ENCODE peak calls at places on chromosomes 12 and 14, in nine cellular contexts. One of them, this sample, is unnamed.
A peak's percentile ranks its signal among the peaks of the same experiment; 100 is the strongest.

GRCh38 chr14:78316058-78316457 is 145.9 kb downstream of the NRXN3 start:
- DNase-seq in right lobe of liver: no peak
- DNase-seq in myocyte: no peak
- DNase-seq in AML-193: no peak
- DNase-seq in stimulated activated CD8-positive, alpha-beta memory T cell treated with anti-CD3 and anti-CD28 coated beads, Interleukin-2, amount 100 ng/mL, for 48 hours: no peak
- DNase-seq in immature natural killer cell: no peak
- DNase-seq in RCC 7860: no peak
- DNase-seq in sciatic nerve: no peak
- DNase-seq in hippocampal formation: no peak
- DNase-seq in this sample: no peak

GRCh38 chr12:94134226-94134795 is 14.1 kb upstream of the PLXNC1 start:
- DNase-seq in hippocampal formation: no peak
- DNase-seq in stimulated activated CD8-positive, alpha-beta memory T cell treated with anti-CD3 and anti-CD28 coated beads, Interleukin-2, amount 100 ng/mL, for 48 hours: no peak
- DNase-seq in AML-193: peak; percentile 63
- DNase-seq in RCC 7860: peak; percentile 24
- DNase-seq in myocyte: peak; percentile 63
- DNase-seq in right lobe of liver: no peak
- DNase-seq in sciatic nerve: no peak
- DNase-seq in immature natural killer cell: peak; percentile 50
- DNase-seq in this sample: no peak

GRCh38 chr12:128801879-128802391 is 21.8 kb downstream of the SLC15A4 start:
- DNase-seq in stimulated activated CD8-positive, alpha-beta memory T cell treated with anti-CD3 and anti-CD28 coated beads, Interleukin-2, amount 100 ng/mL, for 48 hours: no peak
- DNase-seq in RCC 7860: peak; percentile 24
- DNase-seq in sciatic nerve: no peak
- DNase-seq in right lobe of liver: no peak
- DNase-seq in AML-193: no peak
- DNase-seq in immature natural killer cell: no peak
- DNase-seq in hippocampal formation: no peak
- DNase-seq in myocyte: peak; percentile 88
- DNase-seq in this sample: no peak

GRCh38 chr12:130142736-130143135 is 19.5 kb upstream of the FZD10 start:
- DNase-seq in stimulated activated CD8-positive, alpha-beta memory T cell treated with anti-CD3 and anti-CD28 coated beads, Interleukin-2, amount 100 ng/mL, for 48 hours: no peak
- DNase-seq in AML-193: no peak
- DNase-seq in RCC 7860: no peak
- DNase-seq in myocyte: no peak
- DNase-seq in sciatic nerve: no peak
- DNase-seq in immature natural killer cell: no peak
- DNase-seq in hippocampal formation: no peak
- DNase-seq in right lobe of liver: no peak
- DNase-seq in this sample: no peak

GRCh38 chr14:99006271-99006670 is 265.7 kb downstream of the BCL11B start:
- DNase-seq in immature natural killer cell: no peak
- DNase-seq in AML-193: no peak
- DNase-seq in right lobe of liver: no peak
- DNase-seq in hippocampal formation: no peak
- DNase-seq in sciatic nerve: no peak
- DNase-seq in myocyte: no peak
- DNase-seq in RCC 7860: no peak
- DNase-seq in stimulated activated CD8-positive, alpha-beta memory T cell treated with anti-CD3 and anti-CD28 coated beads, Interleukin-2, amount 100 ng/mL, for 48 hours: no peak
- DNase-seq in this sample: no peak

GRCh38 chr12:117041798-117042170 is 57.4 kb downstream of the TESC start:
- DNase-seq in RCC 7860: no peak
- DNase-seq in hippocampal formation: no peak
- DNase-seq in stimulated activated CD8-positive, alpha-beta memory T cell treated with anti-CD3 and anti-CD28 coated beads, Interleukin-2, amount 100 ng/mL, for 48 hours: no peak
- DNase-seq in AML-193: no peak
- DNase-seq in myocyte: no peak
- DNase-seq in sciatic nerve: no peak
- DNase-seq in immature natural killer cell: no peak
- DNase-seq in right lobe of liver: no peak
- DNase-seq in this sample: no peak

GRCh38 chr14:106848330-106849121 is 1322.1 kb downstream of the TMEM121 start:
- DNase-seq in sciatic nerve: no peak
- DNase-seq in RCC 7860: peak; percentile 45
- DNase-seq in immature natural killer cell: no peak
- DNase-seq in myocyte: peak; percentile 82
- DNase-seq in AML-193: peak; percentile 11
- DNase-seq in stimulated activated CD8-positive, alpha-beta memory T cell treated with anti-CD3 and anti-CD28 coated beads, Interleukin-2, amount 100 ng/mL, for 48 hours: no peak
- DNase-seq in hippocampal formation: no peak
- DNase-seq in right lobe of liver: no peak
- DNase-seq in this sample: no peak

GRCh38 chr12:54558311-54558710 is 8.9 kb downstream of the PDE1B start:
- DNase-seq in sciatic nerve: no peak
- DNase-seq in immature natural killer cell: no peak
- DNase-seq in myocyte: peak; percentile 40
- DNase-seq in hippocampal formation: no peak
- DNase-seq in right lobe of liver: no peak
- DNase-seq in AML-193: no peak
- DNase-seq in RCC 7860: no peak
- DNase-seq in stimulated activated CD8-positive, alpha-beta memory T cell treated with anti-CD3 and anti-CD28 coated beads, Interleukin-2, amount 100 ng/mL, for 48 hours: no peak
- DNase-seq in this sample: no peak

GRCh38 chr12:53171725-53172329 is 8.7 kb upstream of the ZNF740 start:
- DNase-seq in sciatic nerve: no peak
- DNase-seq in myocyte: no peak
- DNase-seq in stimulated activated CD8-positive, alpha-beta memory T cell treated with anti-CD3 and anti-CD28 coated beads, Interleukin-2, amount 100 ng/mL, for 48 hours: no peak
- DNase-seq in AML-193: no peak
- DNase-seq in RCC 7860: no peak
- DNase-seq in hippocampal formation: no peak
- DNase-seq in right lobe of liver: peak; percentile 82
- DNase-seq in immature natural killer cell: no peak
- DNase-seq in this sample: peak; percentile 83

GRCh38 chr14:55927059-55927458 is 191.2 kb upstream of the PELI2 start:
- DNase-seq in hippocampal formation: no peak
- DNase-seq in sciatic nerve: no peak
- DNase-seq in myocyte: no peak
- DNase-seq in stimulated activated CD8-positive, alpha-beta memory T cell treated with anti-CD3 and anti-CD28 coated beads, Interleukin-2, amount 100 ng/mL, for 48 hours: no peak
- DNase-seq in AML-193: no peak
- DNase-seq in RCC 7860: no peak
- DNase-seq in immature natural killer cell: no peak
- DNase-seq in right lobe of liver: no peak
- DNase-seq in this sample: no peak

GRCh38 chr14:50363734-50364113 is 33.0 kb downstream of the CDKL1 start:
- DNase-seq in hippocampal formation: no peak
- DNase-seq in right lobe of liver: peak; percentile 37
- DNase-seq in myocyte: peak; percentile 30
- DNase-seq in immature natural killer cell: peak; percentile 73
- DNase-seq in stimulated activated CD8-positive, alpha-beta memory T cell treated with anti-CD3 and anti-CD28 coated beads, Interleukin-2, amount 100 ng/mL, for 48 hours: no peak
- DNase-seq in RCC 7860: no peak
- DNase-seq in AML-193: peak; percentile 92
- DNase-seq in sciatic nerve: no peak
- DNase-seq in this sample: no peak

GRCh38 chr14:52251724-52252123 is 15.8 kb upstream of the PTGDR start:
- DNase-seq in sciatic nerve: no peak
- DNase-seq in myocyte: no peak
- DNase-seq in RCC 7860: no peak
- DNase-seq in right lobe of liver: no peak
- DNase-seq in hippocampal formation: no peak
- DNase-seq in AML-193: no peak
- DNase-seq in immature natural killer cell: no peak
- DNase-seq in stimulated activated CD8-positive, alpha-beta memory T cell treated with anti-CD3 and anti-CD28 coated beads, Interleukin-2, amount 100 ng/mL, for 48 hours: no peak
- DNase-seq in this sample: no peak

GRCh38 chr14:59438148-59438766 is 26.9 kb downstream of the GPR135 start:
- DNase-seq in hippocampal formation: no peak
- DNase-seq in RCC 7860: no peak
- DNase-seq in sciatic nerve: no peak
- DNase-seq in immature natural killer cell: no peak
- DNase-seq in right lobe of liver: no peak
- DNase-seq in AML-193: peak; percentile 22
- DNase-seq in myocyte: peak; percentile 46
- DNase-seq in stimulated activated CD8-positive, alpha-beta memory T cell treated with anti-CD3 and anti-CD28 coated beads, Interleukin-2, amount 100 ng/mL, for 48 hours: no peak
- DNase-seq in this sample: no peak

GRCh38 chr14:85531594-85532391 is 1.8 kb downstream of the FLRT2 start:
- DNase-seq in sciatic nerve: peak; percentile 88
- DNase-seq in myocyte: peak; percentile 89
- DNase-seq in hippocampal formation: no peak
- DNase-seq in AML-193: no peak
- DNase-seq in stimulated activated CD8-positive, alpha-beta memory T cell treated with anti-CD3 and anti-CD28 coated beads, Interleukin-2, amount 100 ng/mL, for 48 hours: no peak
- DNase-seq in right lobe of liver: peak; percentile 46
- DNase-seq in RCC 7860: no peak
- DNase-seq in immature natural killer cell: no peak
- DNase-seq in this sample: no peak

GRCh38 chr14:100736269-100737180 is 9.8 kb downstream of the DLK1 start:
- DNase-seq in immature natural killer cell: no peak
- DNase-seq in sciatic nerve: peak; percentile 45
- DNase-seq in hippocampal formation: no peak
- DNase-seq in AML-193: no peak
- DNase-seq in RCC 7860: no peak
- DNase-seq in myocyte: no peak
- DNase-seq in right lobe of liver: peak; percentile 33
- DNase-seq in stimulated activated CD8-positive, alpha-beta memory T cell treated with anti-CD3 and anti-CD28 coated beads, Interleukin-2, amount 100 ng/mL, for 48 hours: no peak
- DNase-seq in this sample: no peak

GRCh38 chr12:16118586-16118985 is 158.9 kb downstream of the SLC15A5 start:
- DNase-seq in immature natural killer cell: no peak
- DNase-seq in RCC 7860: no peak
- DNase-seq in myocyte: peak; percentile 87
- DNase-seq in right lobe of liver: no peak
- DNase-seq in stimulated activated CD8-positive, alpha-beta memory T cell treated with anti-CD3 and anti-CD28 coated beads, Interleukin-2, amount 100 ng/mL, for 48 hours: no peak
- DNase-seq in sciatic nerve: no peak
- DNase-seq in hippocampal formation: no peak
- DNase-seq in AML-193: no peak
- DNase-seq in this sample: no peak

GRCh38 chr12:32191445-32191844 is 84.8 kb downstream of the BICD1 start:
- DNase-seq in immature natural killer cell: no peak
- DNase-seq in hippocampal formation: no peak
- DNase-seq in stimulated activated CD8-positive, alpha-beta memory T cell treated with anti-CD3 and anti-CD28 coated beads, Interleukin-2, amount 100 ng/mL, for 48 hours: no peak
- DNase-seq in right lobe of liver: no peak
- DNase-seq in sciatic nerve: no peak
- DNase-seq in myocyte: no peak
- DNase-seq in RCC 7860: no peak
- DNase-seq in AML-193: no peak
- DNase-seq in this sample: no peak

GRCh38 chr14:65966188-65966587 is 520.0 kb upstream of the CCDC196 start:
- DNase-seq in immature natural killer cell: no peak
- DNase-seq in myocyte: no peak
- DNase-seq in AML-193: no peak
- DNase-seq in sciatic nerve: no peak
- DNase-seq in right lobe of liver: no peak
- DNase-seq in hippocampal formation: no peak
- DNase-seq in RCC 7860: no peak
- DNase-seq in stimulated activated CD8-positive, alpha-beta memory T cell treated with anti-CD3 and anti-CD28 coated beads, Interleukin-2, amount 100 ng/mL, for 48 hours: no peak
- DNase-seq in this sample: no peak

GRCh38 chr14:23346693-23347405 is 5.8 kb downstream of the SLC22A17 start:
- DNase-seq in sciatic nerve: no peak
- DNase-seq in AML-193: no peak
- DNase-seq in myocyte: no peak
- DNase-seq in RCC 7860: no peak
- DNase-seq in right lobe of liver: peak; percentile 37
- DNase-seq in hippocampal formation: no peak
- DNase-seq in stimulated activated CD8-positive, alpha-beta memory T cell treated with anti-CD3 and anti-CD28 coated beads, Interleukin-2, amount 100 ng/mL, for 48 hours: no peak
- DNase-seq in immature natural killer cell: no peak
- DNase-seq in this sample: no peak

GRCh38 chr14:85421166-85421877 is 108.6 kb upstream of the FLRT2 start:
- DNase-seq in myocyte: peak; percentile 55
- DNase-seq in AML-193: peak; percentile 38
- DNase-seq in hippocampal formation: no peak
- DNase-seq in RCC 7860: peak; percentile 20
- DNase-seq in sciatic nerve: no peak
- DNase-seq in right lobe of liver: no peak
- DNase-seq in stimulated activated CD8-positive, alpha-beta memory T cell treated with anti-CD3 and anti-CD28 coated beads, Interleukin-2, amount 100 ng/mL, for 48 hours: no peak
- DNase-seq in immature natural killer cell: no peak
- DNase-seq in this sample: no peak

GRCh38 chr12:93299262-93299846 is 78.4 kb upstream of the NUDT4 start:
- DNase-seq in hippocampal formation: no peak
- DNase-seq in AML-193: no peak
- DNase-seq in RCC 7860: no peak
- DNase-seq in right lobe of liver: no peak
- DNase-seq in sciatic nerve: no peak
- DNase-seq in immature natural killer cell: no peak
- DNase-seq in myocyte: no peak
- DNase-seq in stimulated activated CD8-positive, alpha-beta memory T cell treated with anti-CD3 and anti-CD28 coated beads, Interleukin-2, amount 100 ng/mL, for 48 hours: no peak
- DNase-seq in this sample: no peak

GRCh38 chr12:106112094-106112822 is 26.5 kb downstream of the NUAK1 start:
- DNase-seq in immature natural killer cell: no peak
- DNase-seq in sciatic nerve: no peak
- DNase-seq in stimulated activated CD8-positive, alpha-beta memory T cell treated with anti-CD3 and anti-CD28 coated beads, Interleukin-2, amount 100 ng/mL, for 48 hours: no peak
- DNase-seq in RCC 7860: peak; percentile 38
- DNase-seq in hippocampal formation: no peak
- DNase-seq in right lobe of liver: no peak
- DNase-seq in AML-193: no peak
- DNase-seq in myocyte: no peak
- DNase-seq in this sample: no peak

GRCh38 chr12:51621155-51621922 is 30.3 kb downstream of the SCN8A start:
- DNase-seq in myocyte: no peak
- DNase-seq in AML-193: no peak
- DNase-seq in right lobe of liver: no peak
- DNase-seq in RCC 7860: no peak
- DNase-seq in hippocampal formation: no peak
- DNase-seq in stimulated activated CD8-positive, alpha-beta memory T cell treated with anti-CD3 and anti-CD28 coated beads, Interleukin-2, amount 100 ng/mL, for 48 hours: no peak
- DNase-seq in immature natural killer cell: no peak
- DNase-seq in sciatic nerve: no peak
- DNase-seq in this sample: no peak

GRCh38 chr12:7155471-7156034 is 25.4 kb downstream of the CLSTN3 start:
- DNase-seq in hippocampal formation: no peak
- DNase-seq in immature natural killer cell: no peak
- DNase-seq in right lobe of liver: peak; percentile 89
- DNase-seq in AML-193: no peak
- DNase-seq in stimulated activated CD8-positive, alpha-beta memory T cell treated with anti-CD3 and anti-CD28 coated beads, Interleukin-2, amount 100 ng/mL, for 48 hours: no peak
- DNase-seq in sciatic nerve: no peak
- DNase-seq in myocyte: no peak
- DNase-seq in RCC 7860: no peak
- DNase-seq in this sample: peak; percentile 87

GRCh38 chr12:113473942-113474341 is 2.3 kb upstream of the LHX5 start:
- DNase-seq in AML-193: no peak
- DNase-seq in myocyte: no peak
- DNase-seq in sciatic nerve: no peak
- DNase-seq in RCC 7860: no peak
- DNase-seq in immature natural killer cell: no peak
- DNase-seq in right lobe of liver: no peak
- DNase-seq in hippocampal formation: no peak
- DNase-seq in stimulated activated CD8-positive, alpha-beta memory T cell treated with anti-CD3 and anti-CD28 coated beads, Interleukin-2, amount 100 ng/mL, for 48 hours: no peak
- DNase-seq in this sample: no peak

GRCh38 chr12:77062846-77063461 is 2.4 kb downstream of the E2F7 start:
- DNase-seq in right lobe of liver: no peak
- DNase-seq in myocyte: peak; percentile 48
- DNase-seq in sciatic nerve: no peak
- DNase-seq in stimulated activated CD8-positive, alpha-beta memory T cell treated with anti-CD3 and anti-CD28 coated beads, Interleukin-2, amount 100 ng/mL, for 48 hours: no peak
- DNase-seq in RCC 7860: peak; percentile 85
- DNase-seq in immature natural killer cell: no peak
- DNase-seq in hippocampal formation: no peak
- DNase-seq in AML-193: peak; percentile 23
- DNase-seq in this sample: no peak

GRCh38 chr12:13000616-13000934 is 510 bp upstream of the HEBP1 start:
- DNase-seq in sciatic nerve: no peak
- DNase-seq in hippocampal formation: peak; percentile 54
- DNase-seq in RCC 7860: no peak
- DNase-seq in AML-193: no peak
- DNase-seq in myocyte: peak; percentile 45
- DNase-seq in right lobe of liver: no peak
- DNase-seq in stimulated activated CD8-positive, alpha-beta memory T cell treated with anti-CD3 and anti-CD28 coated beads, Interleukin-2, amount 100 ng/mL, for 48 hours: no peak
- DNase-seq in immature natural killer cell: no peak
- DNase-seq in this sample: no peak

GRCh38 chr14:84208451-84208850 is 1321.5 kb upstream of the FLRT2 start:
- DNase-seq in AML-193: no peak
- DNase-seq in myocyte: no peak
- DNase-seq in immature natural killer cell: no peak
- DNase-seq in right lobe of liver: no peak
- DNase-seq in RCC 7860: no peak
- DNase-seq in stimulated activated CD8-positive, alpha-beta memory T cell treated with anti-CD3 and anti-CD28 coated beads, Interleukin-2, amount 100 ng/mL, for 48 hours: no peak
- DNase-seq in sciatic nerve: no peak
- DNase-seq in hippocampal formation: no peak
- DNase-seq in this sample: no peak

GRCh38 chr12:68521321-68521839 is 89.3 kb upstream of the RAP1B start:
- DNase-seq in myocyte: peak; percentile 74
- DNase-seq in AML-193: no peak
- DNase-seq in sciatic nerve: no peak
- DNase-seq in hippocampal formation: no peak
- DNase-seq in RCC 7860: peak; percentile 74
- DNase-seq in stimulated activated CD8-positive, alpha-beta memory T cell treated with anti-CD3 and anti-CD28 coated beads, Interleukin-2, amount 100 ng/mL, for 48 hours: no peak
- DNase-seq in immature natural killer cell: no peak
- DNase-seq in right lobe of liver: no peak
- DNase-seq in this sample: no peak

GRCh38 chr12:120367924-120368788 is 808 bp downstream of the MSI1 start:
- DNase-seq in stimulated activated CD8-positive, alpha-beta memory T cell treated with anti-CD3 and anti-CD28 coated beads, Interleukin-2, amount 100 ng/mL, for 48 hours: no peak
- DNase-seq in immature natural killer cell: no peak
- DNase-seq in hippocampal formation: no peak
- DNase-seq in sciatic nerve: no peak
- DNase-seq in myocyte: no peak
- DNase-seq in right lobe of liver: no peak
- DNase-seq in RCC 7860: no peak
- DNase-seq in AML-193: no peak
- DNase-seq in this sample: no peak

GRCh38 chr12:89247541-89247942 is 104.8 kb downstream of the DUSP6 start:
- DNase-seq in stimulated activated CD8-positive, alpha-beta memory T cell treated with anti-CD3 and anti-CD28 coated beads, Interleukin-2, amount 100 ng/mL, for 48 hours: no peak
- DNase-seq in AML-193: no peak
- DNase-seq in RCC 7860: no peak
- DNase-seq in immature natural killer cell: no peak
- DNase-seq in right lobe of liver: no peak
- DNase-seq in myocyte: no peak
- DNase-seq in hippocampal formation: no peak
- DNase-seq in sciatic nerve: no peak
- DNase-seq in this sample: no peak